ENCODE peak calls at places on chromosome X, in seven cellular contexts. H is tibial nerve, W is A549, S is colonic mucosa, T is cardiac fibroblast, R is NB4, A is MG63. Y is an unnamed sample.

GRCh38 chrX:150155396-150156048 is 207.6 kb upstream of the MAMLD1 start:
- DNase-seq in H (no peak), W (peak; percentile 58), S (peak; percentile 28), T (peak; percentile 67), R (no peak), A (peak; percentile 84), Y (no peak)

GRCh38 chrX:140710710-140711109 is 1.2 kb downstream of the LINC00632 start:
- DNase-seq in H (no peak), W (no peak), S (no peak), T (peak; percentile 8), R (no peak), A (no peak), Y (no peak)

GRCh38 chrX:123993904-123994635 is 32.6 kb downstream of the STAG2 start:
- DNase-seq in H (no peak), W (no peak), S (no peak), T (no peak), R (peak; percentile 20), A (no peak), Y (no peak)

GRCh38 chrX:85139422-85139821 is 104.2 kb downstream of the SATL1 start:
- DNase-seq in H (no peak), W (no peak), S (no peak), T (no peak), R (no peak), A (no peak), Y (no peak)

GRCh38 chrX:21798677-21799219 is 40.7 kb upstream of the MBTPS2 start:
- DNase-seq in H (no peak), W (peak; percentile 20), S (no peak), T (peak; percentile 81), R (no peak), A (no peak), Y (no peak)

GRCh38 chrX:119655125-119655524 is 37.8 kb downstream of the SEPTIN6 start:
- DNase-seq in H (no peak), W (peak; percentile 11), S (no peak), T (peak; percentile 96), R (peak; percentile 29), A (no peak), Y (no peak)

GRCh38 chrX:136689441-136689840 is 41.5 kb downstream of the CD40LG start:
- DNase-seq in H (no peak), W (no peak), S (no peak), T (no peak), R (no peak), A (no peak), Y (peak; percentile 97)

GRCh38 chrX:70033348-70033747 is 16.4 kb downstream of the AWAT2 start:
- DNase-seq in H (no peak), W (peak; percentile 40), S (peak; percentile 20), T (peak; percentile 58), R (peak; percentile 60), A (no peak), Y (peak; percentile 25)

GRCh38 chrX:6813836-6814370 is 279.0 kb upstream of the VCX3A start:
- DNase-seq in H (no peak), W (no peak), S (no peak), T (no peak), R (peak; percentile 4), A (no peak), Y (no peak)

GRCh38 chrX:57137481-57137880 is 284 bp upstream of the SPIN2A start:
- DNase-seq in H (no peak), W (no peak), S (no peak), T (peak; percentile 18), R (no peak), A (no peak), Y (no peak)

GRCh38 chrX:36159254-36159653 is 239.7 kb downstream of the CFAP47 start:
- DNase-seq in H (no peak), W (no peak), S (no peak), T (no peak), R (no peak), A (no peak), Y (no peak)

GRCh38 chrX:12138366-12139313 is at the start of gene FRMPD4:
- DNase-seq in H (no peak), W (peak; percentile 20), S (no peak), T (peak; percentile 50), R (no peak), A (peak; percentile 40), Y (no peak)

GRCh38 chrX:137424679-137425078 is 141.2 kb upstream of the ZIC3 start:
- DNase-seq in H (no peak), W (no peak), S (no peak), T (no peak), R (no peak), A (no peak), Y (no peak)

GRCh38 chrX:151870603-151871002 is 42.1 kb upstream of the MAGEA4 start:
- DNase-seq in H (no peak), W (peak; percentile 70), S (no peak), T (peak; percentile 83), R (no peak), A (peak; percentile 70), Y (no peak)

GRCh38 chrX:134004038-134004437 is 18.6 kb upstream of the GPC3 start:
- DNase-seq in H (peak; percentile 28), W (no peak), S (no peak), T (peak; percentile 11), R (no peak), A (peak; percentile 3), Y (no peak)

GRCh38 chrX:130523460-130524394 is 121.9 kb downstream of the RBMX2 start:
- DNase-seq in H (peak; percentile 17), W (no peak), S (peak; percentile 36), T (peak; percentile 1), R (peak; percentile 10), A (peak; percentile 25), Y (no peak)

GRCh38 chrX:153763989-153764755 is at the start of gene PLXNB3:
- DNase-seq in H (peak; percentile 56), W (peak; percentile 76), S (peak; percentile 87), T (peak; percentile 72), R (peak; percentile 78), A (peak; percentile 84), Y (peak; percentile 26)
- H3K4me3 ChIP-seq in H (peak within 1 kb of the TSS; percentile 9), W (peak within 1 kb of the TSS; percentile 12), S (no peak within 1 kb of the TSS), T (peak within 1 kb of the TSS; percentile 28), R (no peak within 1 kb of the TSS), A (peak within 1 kb of the TSS; percentile 48), Y (no peak within 1 kb of the TSS)

GRCh38 chrX:349702-350101 is 31.1 kb upstream of the GTPBP6 start:
- DNase-seq in H (no peak), W (no peak), S (no peak), T (no peak), R (no peak), A (no peak), Y (no peak)

GRCh38 chrX:350534-351321 is 32.1 kb upstream of the GTPBP6 start:
- DNase-seq in H (no peak), W (no peak), S (no peak), T (no peak), R (no peak), A (no peak), Y (no peak)

GRCh38 chrX:349196-349595 is 30.6 kb upstream of the GTPBP6 start:
- DNase-seq in H (no peak), W (no peak), S (no peak), T (no peak), R (no peak), A (no peak), Y (no peak)

GRCh38 chrX:348461-349117 is 30.0 kb upstream of the GTPBP6 start:
- DNase-seq in H (no peak), W (no peak), S (no peak), T (peak; percentile 13), R (no peak), A (no peak), Y (no peak)

DNA sequence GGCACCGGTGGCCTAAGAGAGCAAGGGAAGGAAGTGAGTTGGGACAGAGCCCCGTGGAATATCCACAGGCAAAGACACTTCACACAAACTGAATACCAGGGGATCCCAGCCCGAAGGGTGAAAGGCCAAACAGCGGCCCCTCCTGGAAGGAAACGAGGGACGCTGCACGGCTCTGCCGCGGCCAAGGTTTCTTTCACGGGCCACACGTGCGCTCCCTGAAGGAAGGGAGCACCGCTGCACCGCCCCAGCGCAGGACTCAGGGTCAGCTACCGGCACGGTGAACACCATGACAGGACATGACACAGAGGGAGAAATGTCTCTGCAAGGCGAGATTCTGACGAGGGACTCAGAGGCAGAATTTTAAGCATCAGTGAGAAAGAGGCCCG is 31.5 kb upstream of the GTPBP6 start:
- DNase-seq in H (no peak), W (no peak), S (no peak), T (no peak), R (no peak), A (no peak), Y (no peak)
- H3K4me3 ChIP-seq in H (no peak overlapping the region), W (no peak overlapping the region), S (no peak overlapping the region), T (no peak overlapping the region), R (no peak overlapping the region), A (no peak overlapping the region), Y (no peak overlapping the region)

DNA sequence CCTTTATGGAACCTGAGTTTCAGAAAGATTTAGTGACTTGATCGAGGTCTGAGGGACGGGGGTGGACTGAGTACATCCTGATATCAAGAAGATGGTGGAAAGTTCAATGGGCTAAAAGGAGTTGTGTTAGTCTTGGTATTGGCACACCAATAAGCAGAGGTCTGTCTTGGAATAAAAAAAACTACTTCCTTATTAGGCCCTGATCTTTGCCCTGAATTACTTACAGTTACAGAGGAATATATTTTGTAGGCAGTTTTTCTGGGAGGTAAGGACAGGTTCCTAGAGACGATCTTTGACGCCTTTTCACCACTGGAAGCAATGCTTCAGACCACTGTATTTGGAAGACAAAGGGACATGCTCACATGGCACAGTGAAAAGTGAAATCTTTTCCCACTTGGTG is 673 bp upstream of the XK start:
- DNase-seq in H (no peak), W (peak; percentile 1), S (no peak), T (no peak), R (peak; percentile 51), A (no peak), Y (no peak)
- H3K4me3 ChIP-seq in H (peak overlapping the region; percentile 42), W (peak overlapping the region; percentile 54), S (no peak overlapping the region), T (no peak overlapping the region), R (peak overlapping the region; percentile 53), A (peak overlapping the region; percentile 46), Y (no peak overlapping the region)

GRCh38 chrX:48071064-48071985 is at the start of gene ZNF630:
- DNase-seq in H (peak; percentile 50), W (peak; percentile 72), S (peak; percentile 81), T (peak; percentile 42), R (no peak), A (no peak), Y (no peak)

GRCh38 chrX:48068096-48068887 is 3.1 kb downstream of the ZNF630 start:
- DNase-seq in H (no peak), W (no peak), S (no peak), T (no peak), R (no peak), A (no peak), Y (no peak)

GRCh38 chrX:48076343-48076742 is 4.9 kb upstream of the ZNF630 start:
- DNase-seq in H (no peak), W (no peak), S (no peak), T (no peak), R (no peak), A (no peak), Y (no peak)

GRCh38 chrX:48071986-48072605 is 656 bp upstream of the ZNF630 start:
- DNase-seq in H (no peak), W (no peak), S (no peak), T (no peak), R (no peak), A (no peak), Y (no peak)
- H3K4me3 ChIP-seq in H (peak overlapping the region; percentile 61), W (peak overlapping the region; percentile 53), S (peak overlapping the region; percentile 54), T (no peak overlapping the region), R (no peak overlapping the region), A (no peak overlapping the region), Y (no peak overlapping the region)

GRCh38 chrX:10310502-10310901 is 153.7 kb downstream of the CLCN4 start:
- DNase-seq in H (no peak), W (no peak), S (no peak), T (no peak), R (no peak), A (no peak), Y (no peak)
- H3K4me3 ChIP-seq in H (no peak overlapping the region), W (no peak overlapping the region), S (no peak overlapping the region), T (no peak overlapping the region), R (no peak overlapping the region), A (no peak overlapping the region), Y (no peak overlapping the region)

Y was measured in Jurkat, Clone E6-1.